ENCODE peak calls at places on chromosomes 6 and 20, in four cellular contexts. H is psoas muscle, A is right lobe of liver, E is left lung. G is an unnamed sample.

GRCh38 chr20:13286600-13286999 is 65.5 kb downstream of the ISM1 start:
- DNase-seq in H (no peak), A (peak; percentile 57), E (no peak), G (no peak)

GRCh38 chr6:1916334-1916985 is 306.7 kb downstream of the FOXC1 start:
- DNase-seq in H (no peak), A (no peak), E (no peak), G (no peak)

GRCh38 chr6:39182604-39183003 is 46.7 kb downstream of the KCNK5 start:
- DNase-seq in H (no peak), A (no peak), E (no peak), G (no peak)

GRCh38 chr20:4471221-4471620 is 250.5 kb upstream of the PRND start:
- DNase-seq in H (no peak), A (no peak), E (no peak), G (no peak)

GRCh38 chr6:106860940-106861339 is 113.6 kb downstream of the CD24 start:
- DNase-seq in H (no peak), A (no peak), E (no peak), G (no peak)

GRCh38 chr6:138397128-138397814 is 6.8 kb upstream of the HEBP2 start:
- DNase-seq in H (no peak), A (no peak), E (no peak), G (no peak)

GRCh38 chr6:31829633-31830492 is 2.3 kb downstream of the HSPA1B start:
- DNase-seq in H (no peak), A (no peak), E (peak; percentile 44), G (no peak)

GRCh38 chr6:125747589-125748533 is 1.6 kb upstream of the HEY2 start:
- DNase-seq in H (peak; percentile 71), A (peak; percentile 74), E (peak; percentile 35), G (peak; percentile 51)

GRCh38 chr20:50704971-50705370 is 13.6 kb upstream of the RIPOR3 start:
- DNase-seq in H (no peak), A (no peak), E (no peak), G (no peak)

DNA sequence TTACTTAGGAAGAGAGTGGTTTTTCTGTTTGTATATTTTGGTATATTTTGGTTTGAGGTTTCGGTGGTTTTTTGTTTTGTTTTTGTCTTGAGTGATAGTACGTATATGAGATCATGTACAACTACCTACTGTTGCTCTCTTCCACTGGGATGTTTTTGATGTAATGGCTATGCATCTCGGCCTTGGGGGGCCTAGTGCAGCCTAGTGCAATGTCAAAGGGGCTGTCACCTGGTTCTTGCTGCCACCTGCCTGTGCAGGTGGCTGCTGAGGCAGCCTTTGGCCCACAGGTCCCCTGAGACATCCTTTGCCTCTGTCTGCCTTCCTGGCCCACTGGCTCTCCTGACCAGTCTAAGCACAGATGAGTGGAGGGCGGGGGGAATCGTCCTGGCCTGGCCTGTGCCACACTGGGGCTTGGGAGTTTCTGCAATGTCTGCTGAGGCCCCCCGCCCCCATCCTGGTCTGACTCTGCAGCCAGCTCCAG is 546.6 kb downstream of the CD83 start:
- DNase-seq in H (no peak), A (no peak), E (no peak), G (no peak)
- TF ChIP-seq CTCF in H (no peak), A (no peak), E (no peak), G (no peak)

DNA sequence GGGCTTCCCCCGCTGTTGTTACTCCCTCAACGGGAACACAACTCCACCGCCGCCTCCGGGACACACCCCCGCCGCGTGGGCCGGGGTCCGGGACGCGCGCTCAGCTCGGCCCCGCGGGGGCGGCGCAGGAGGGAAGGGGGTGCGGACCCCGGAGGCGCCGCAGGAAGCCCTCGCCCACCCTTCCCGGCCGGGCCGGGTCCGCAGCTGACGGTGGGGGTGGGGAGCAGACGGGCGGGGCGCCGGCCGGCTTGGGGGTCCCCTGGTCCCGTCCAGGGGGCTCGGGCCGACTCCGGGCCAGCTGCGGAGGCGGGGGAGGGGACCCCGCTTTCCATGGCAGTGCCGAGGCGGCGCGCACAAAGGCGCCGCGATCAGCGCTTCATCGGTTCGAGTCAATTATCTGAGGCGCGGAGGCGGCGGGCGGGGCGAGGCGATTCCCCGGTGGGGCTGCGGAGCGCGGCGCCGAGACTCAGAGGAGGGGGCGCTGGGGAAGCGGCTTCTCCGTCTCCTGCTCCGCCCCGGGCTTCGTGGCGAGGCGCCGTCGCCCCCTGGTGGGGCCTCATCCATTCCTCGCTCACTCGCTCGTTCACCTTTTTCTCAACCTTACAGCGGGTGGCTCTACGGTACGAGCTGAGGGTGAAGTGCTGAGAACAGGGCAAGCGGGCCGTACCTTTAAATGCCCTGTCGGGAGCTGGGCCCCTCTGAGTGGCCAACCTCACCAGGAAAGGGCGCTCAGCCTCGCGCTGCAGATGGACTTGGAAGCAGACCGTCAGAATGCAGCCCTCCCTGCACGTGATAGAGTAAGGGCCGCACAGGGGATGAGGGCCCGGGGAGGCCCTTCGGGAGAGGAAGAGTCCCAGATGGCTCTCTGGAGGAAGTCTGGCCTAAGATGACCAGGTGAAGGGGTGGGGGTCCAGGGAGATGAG is 40.0 kb downstream of the SLC52A3 start:
- DNase-seq in H (peak; percentile 64), A (peak; percentile 60), E (peak; percentile 39), G (peak; percentile 59)
- H3K4me3 ChIP-seq in H (peak overlapping the region; percentile 71), A (peak overlapping the region; percentile 51), E (peak overlapping the region; percentile 15), G (peak overlapping the region; percentile 74)

GRCh38 chr6:42009844-42010184 is 40.5 kb upstream of the TAF8 start:
- DNase-seq in H (no peak), A (no peak), E (no peak), G (no peak)

GRCh38 chr6:42010185-42010872 is 40.0 kb upstream of the TAF8 start:
- DNase-seq in H (no peak), A (peak; percentile 40), E (no peak), G (no peak)

GRCh38 chr6:42007286-42007685 is 43.0 kb upstream of the TAF8 start:
- DNase-seq in H (no peak), A (no peak), E (no peak), G (no peak)

GRCh38 chr6:42010909-42011308 is 39.4 kb upstream of the TAF8 start:
- DNase-seq in H (no peak), A (no peak), E (no peak), G (no peak)

DNA sequence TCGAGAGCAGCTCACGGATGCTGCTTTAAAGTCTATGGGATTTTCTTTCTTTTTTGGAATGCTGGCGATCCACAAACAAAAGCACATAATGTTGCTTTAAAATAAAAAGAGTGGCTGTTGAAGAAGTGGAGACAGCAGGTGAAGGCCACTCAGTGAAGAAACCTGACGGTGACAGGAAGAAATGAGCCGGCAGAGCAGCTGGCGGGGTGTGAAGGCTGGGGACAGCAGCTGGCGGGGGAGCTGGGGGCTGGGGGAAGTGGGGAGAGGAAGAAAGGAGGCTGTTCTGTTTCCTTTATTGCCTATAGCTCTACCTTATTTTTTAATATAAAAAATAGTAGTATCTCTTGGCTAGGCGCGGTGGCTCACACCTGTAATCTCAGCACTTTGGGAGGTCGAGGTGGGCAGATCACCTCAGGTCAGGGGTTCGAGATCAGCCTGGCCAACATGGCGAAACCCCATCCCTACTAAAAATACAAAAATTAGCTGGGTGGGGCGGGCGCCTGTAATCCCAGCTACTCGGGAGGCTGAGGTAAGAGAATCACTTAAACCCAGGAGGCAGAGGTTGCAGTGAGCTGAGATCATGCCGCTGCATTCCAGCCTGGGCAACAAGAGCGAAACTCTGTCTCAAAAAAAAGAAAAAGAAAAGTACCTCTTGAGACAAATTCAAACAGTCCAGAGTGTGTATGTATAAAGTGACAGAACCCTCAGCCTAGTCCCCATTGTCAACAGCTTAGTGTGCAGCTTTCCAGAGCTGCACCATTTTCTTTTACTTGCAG is 42.4 kb upstream of the TAF8 start:
- DNase-seq in H (no peak), A (no peak), E (no peak), G (no peak)
- H3K4me1 ChIP-seq in H (peaks cover 12% of the 10 kb centered on the region), A (no peaks in the 10 kb centered on the region), E (peaks cover 16% of the 10 kb centered on the region), G (peaks cover 32% of the 10 kb centered on the region)

DNA sequence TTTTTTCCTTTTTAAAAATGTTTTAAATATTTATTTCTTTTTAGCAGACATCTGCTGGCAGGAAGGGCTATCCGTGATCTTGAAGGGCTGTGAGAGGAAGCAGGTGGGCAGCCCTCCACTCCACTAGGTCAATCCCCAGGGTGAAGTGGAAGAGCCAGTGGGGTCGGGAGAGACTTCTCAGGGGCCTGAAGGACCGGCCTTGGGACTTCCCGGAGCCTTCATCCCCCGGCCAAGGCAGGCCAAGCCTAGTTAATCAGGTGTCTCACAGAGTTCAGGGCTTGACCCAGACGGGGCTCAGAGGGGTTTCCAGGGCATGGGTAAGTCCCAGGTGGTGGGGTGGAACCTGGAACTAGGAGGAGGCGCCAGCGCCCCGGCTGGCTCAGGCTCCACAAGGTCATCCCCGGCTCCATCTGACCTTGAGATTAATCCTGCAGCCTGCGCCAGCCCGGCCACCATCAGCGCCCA is 44.3 kb downstream of the MDFI start:
- DNase-seq in H (no peak), A (no peak), E (peak; percentile 31), G (no peak)
- TF ChIP-seq CTCF in H (no peak), A (no peak), E (no peak), G (no peak)

DNA sequence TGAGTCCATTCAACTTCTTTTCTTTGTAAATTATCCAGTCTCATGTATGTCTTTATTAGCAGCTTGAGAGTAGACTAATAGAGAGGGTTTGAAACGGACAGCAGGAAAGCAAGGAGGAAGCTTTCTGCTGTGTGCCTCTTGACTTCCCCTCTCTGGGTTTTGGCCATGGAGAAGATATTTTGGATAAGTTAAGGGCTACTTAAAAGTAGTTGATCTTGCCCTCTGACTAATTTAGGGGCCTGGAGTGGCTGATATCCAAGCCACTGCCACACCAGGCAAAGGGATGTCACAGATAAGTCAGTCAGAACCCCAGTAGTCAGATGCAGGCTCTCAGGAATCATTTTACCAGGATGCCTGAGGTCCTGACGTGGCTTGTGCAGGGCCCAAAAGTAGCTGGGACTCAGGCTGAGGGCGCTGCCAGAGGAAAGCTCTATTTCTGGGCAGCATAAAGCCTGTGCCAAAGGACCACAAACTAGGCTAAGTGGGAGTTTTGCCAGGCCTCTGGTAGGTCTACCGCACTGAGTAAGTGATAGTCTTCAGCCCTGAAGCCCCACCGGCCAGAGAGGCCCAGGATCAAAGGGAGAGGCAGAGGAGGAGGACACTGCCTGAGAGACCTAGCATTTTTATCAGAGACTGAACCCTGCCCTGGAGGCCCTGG is 41.6 kb upstream of the IYD start:
- DNase-seq in H (peak; percentile 85), A (no peak), E (no peak), G (peak; percentile 25)
- H3K4me3 ChIP-seq in H (peak overlapping the region; percentile 50), A (no peak overlapping the region), E (no peak overlapping the region), G (no peak overlapping the region)